ENCODE peak calls at places on chromosomes 13 and 19, in four cellular contexts. One of them, this sample, is unnamed.
A peak's percentile ranks its signal among the peaks of the same experiment; 100 is the strongest.

GRCh38 chr19:38079926-38080380 is 144.1 kb downstream of the DPF1 start:
- DNase-seq in endothelial cell of umbilical vein: peak; percentile 81
- DNase-seq in right atrium auricular region: no peak
- DNase-seq in tibial artery: no peak
- DNase-seq in this sample: peak; percentile 77

GRCh38 chr19:10018219-10018618 is 4.9 kb downstream of the RDH8 start:
- DNase-seq in endothelial cell of umbilical vein: no peak
- DNase-seq in right atrium auricular region: no peak
- DNase-seq in tibial artery: no peak
- DNase-seq in this sample: no peak

GRCh38 chr13:43433691-43434121 is 353.1 kb downstream of the ENOX1 start:
- DNase-seq in endothelial cell of umbilical vein: no peak
- DNase-seq in right atrium auricular region: no peak
- DNase-seq in tibial artery: no peak
- DNase-seq in this sample: no peak

GRCh38 chr19:41944336-41944735 is 14.8 kb downstream of the RABAC1 start:
- DNase-seq in endothelial cell of umbilical vein: no peak
- DNase-seq in right atrium auricular region: no peak
- DNase-seq in tibial artery: no peak
- DNase-seq in this sample: no peak

GRCh38 chr19:29105629-29106352 is 107.2 kb downstream of the UQCRFS1 start:
- DNase-seq in endothelial cell of umbilical vein: no peak
- DNase-seq in right atrium auricular region: no peak
- DNase-seq in tibial artery: no peak
- DNase-seq in this sample: no peak

GRCh38 chr19:41997121-41997850 is 3.3 kb upstream of the ATP1A3 start:
- DNase-seq in endothelial cell of umbilical vein: no peak
- DNase-seq in right atrium auricular region: no peak
- DNase-seq in tibial artery: no peak
- DNase-seq in this sample: no peak

GRCh38 chr13:57588639-57589038 is 42.9 kb upstream of the PCDH17 start:
- DNase-seq in endothelial cell of umbilical vein: no peak
- DNase-seq in right atrium auricular region: no peak
- DNase-seq in tibial artery: no peak
- DNase-seq in this sample: no peak

GRCh38 chr13:28636078-28636477 is 22.9 kb upstream of the POMP start:
- DNase-seq in endothelial cell of umbilical vein: no peak
- DNase-seq in right atrium auricular region: no peak
- DNase-seq in tibial artery: no peak
- DNase-seq in this sample: no peak

GRCh38 chr13:74586839-74587238 is 452.6 kb upstream of the KLF12 start:
- DNase-seq in endothelial cell of umbilical vein: no peak
- DNase-seq in right atrium auricular region: no peak
- DNase-seq in tibial artery: no peak
- DNase-seq in this sample: no peak

GRCh38 chr19:46887240-46887782 is 26.5 kb downstream of the ARHGAP35 start:
- DNase-seq in endothelial cell of umbilical vein: no peak
- DNase-seq in right atrium auricular region: no peak
- DNase-seq in tibial artery: no peak
- DNase-seq in this sample: no peak

GRCh38 chr13:93226623-93227279 is at the start of gene GPC6:
- DNase-seq in endothelial cell of umbilical vein: no peak
- DNase-seq in right atrium auricular region: no peak
- DNase-seq in tibial artery: no peak
- DNase-seq in this sample: no peak

GRCh38 chr13:50119593-50119992 is 104.3 kb downstream of the KCNRG start:
- DNase-seq in endothelial cell of umbilical vein: peak; percentile 23
- DNase-seq in right atrium auricular region: no peak
- DNase-seq in tibial artery: no peak
- DNase-seq in this sample: no peak

GRCh38 chr13:31310781-31311180 is 111.0 kb downstream of the B3GLCT start:
- DNase-seq in endothelial cell of umbilical vein: peak; percentile 13
- DNase-seq in right atrium auricular region: no peak
- DNase-seq in tibial artery: no peak
- DNase-seq in this sample: no peak

GRCh38 chr13:40776681-40777165 is 5.7 kb upstream of the MRPS31 start:
- DNase-seq in endothelial cell of umbilical vein: peak; percentile 18
- DNase-seq in right atrium auricular region: no peak
- DNase-seq in tibial artery: no peak
- DNase-seq in this sample: no peak

GRCh38 chr13:80251403-80251802 is 89.5 kb downstream of the SPRY2 start:
- DNase-seq in endothelial cell of umbilical vein: no peak
- DNase-seq in right atrium auricular region: no peak
- DNase-seq in tibial artery: no peak
- DNase-seq in this sample: no peak

GRCh38 chr13:30169442-30169841 is 137.9 kb downstream of the KATNAL1 start:
- DNase-seq in endothelial cell of umbilical vein: no peak
- DNase-seq in right atrium auricular region: no peak
- DNase-seq in tibial artery: no peak
- DNase-seq in this sample: no peak

GRCh38 chr19:16260794-16261161 is 63.1 kb downstream of the AP1M1 start:
- DNase-seq in endothelial cell of umbilical vein: no peak
- DNase-seq in right atrium auricular region: no peak
- DNase-seq in tibial artery: no peak
- DNase-seq in this sample: no peak

GRCh38 chr13:71030789-71031188 is 836.2 kb downstream of the DACH1 start:
- DNase-seq in endothelial cell of umbilical vein: no peak
- DNase-seq in right atrium auricular region: no peak
- DNase-seq in tibial artery: no peak
- DNase-seq in this sample: no peak

GRCh38 chr13:79353698-79354097 is 52.4 kb downstream of the RBM26 start:
- DNase-seq in endothelial cell of umbilical vein: peak; percentile 78
- DNase-seq in right atrium auricular region: no peak
- DNase-seq in tibial artery: no peak
- DNase-seq in this sample: no peak

GRCh38 chr19:40389404-40390083 is 437 bp downstream of the HIPK4 start:
- DNase-seq in endothelial cell of umbilical vein: no peak
- DNase-seq in right atrium auricular region: no peak
- DNase-seq in tibial artery: no peak
- DNase-seq in this sample: no peak

GRCh38 chr19:40601061-40601973 is at the start of gene LTBP4:
- DNase-seq in endothelial cell of umbilical vein: no peak
- DNase-seq in right atrium auricular region: no peak
- DNase-seq in tibial artery: peak; percentile 56
- DNase-seq in this sample: no peak

GRCh38 chr13:50646070-50646469 is 197.4 kb downstream of the DLEU7 start:
- DNase-seq in endothelial cell of umbilical vein: no peak
- DNase-seq in right atrium auricular region: no peak
- DNase-seq in tibial artery: no peak
- DNase-seq in this sample: peak; percentile 34

GRCh38 chr13:43815204-43815603 is 28.4 kb upstream of the ENOX1 start:
- DNase-seq in endothelial cell of umbilical vein: peak; percentile 74
- DNase-seq in right atrium auricular region: no peak
- DNase-seq in tibial artery: no peak
- DNase-seq in this sample: no peak

GRCh38 chr19:4518345-4519171 is at the start of gene PLIN4:
- DNase-seq in endothelial cell of umbilical vein: no peak
- DNase-seq in right atrium auricular region: peak; percentile 73
- DNase-seq in tibial artery: no peak
- DNase-seq in this sample: no peak

GRCh38 chr13:39612023-39612637 is 9.1 kb upstream of the LHFPL6 start:
- DNase-seq in endothelial cell of umbilical vein: peak; percentile 73
- DNase-seq in right atrium auricular region: peak; percentile 83
- DNase-seq in tibial artery: peak; percentile 85
- DNase-seq in this sample: no peak

GRCh38 chr19:17103177-17103576 is 27.6 kb downstream of the MYO9B start:
- DNase-seq in endothelial cell of umbilical vein: peak; percentile 42
- DNase-seq in right atrium auricular region: no peak
- DNase-seq in tibial artery: no peak
- DNase-seq in this sample: no peak

GRCh38 chr13:21242236-21242635 is 65.8 kb downstream of the MRPL57 start:
- DNase-seq in endothelial cell of umbilical vein: no peak
- DNase-seq in right atrium auricular region: no peak
- DNase-seq in tibial artery: no peak
- DNase-seq in this sample: peak; percentile 78

GRCh38 chr13:94617389-94618000 is 15.8 kb downstream of the GPR180 start:
- DNase-seq in endothelial cell of umbilical vein: peak; percentile 46
- DNase-seq in right atrium auricular region: no peak
- DNase-seq in tibial artery: no peak
- DNase-seq in this sample: no peak

GRCh38 chr19:28985201-28985600 is 227.8 kb downstream of the UQCRFS1 start:
- DNase-seq in endothelial cell of umbilical vein: no peak
- DNase-seq in right atrium auricular region: no peak
- DNase-seq in tibial artery: no peak
- DNase-seq in this sample: no peak

GRCh38 chr19:55712804-55713631 is 25.2 kb downstream of the NLRP9 start:
- DNase-seq in endothelial cell of umbilical vein: no peak
- DNase-seq in right atrium auricular region: no peak
- DNase-seq in tibial artery: no peak
- DNase-seq in this sample: no peak

GRCh38 chr13:101026328-101026727 is 351.7 kb upstream of the TMTC4 start:
- DNase-seq in endothelial cell of umbilical vein: no peak
- DNase-seq in right atrium auricular region: no peak
- DNase-seq in tibial artery: no peak
- DNase-seq in this sample: no peak

GRCh38 chr13:77506874-77507273 is 28.6 kb upstream of the SCEL start:
- DNase-seq in endothelial cell of umbilical vein: peak; percentile 58
- DNase-seq in right atrium auricular region: no peak
- DNase-seq in tibial artery: no peak
- DNase-seq in this sample: no peak

GRCh38 chr13:104460553-104460952 is 1394.3 kb upstream of the SLC10A2 start:
- DNase-seq in endothelial cell of umbilical vein: peak; percentile 20
- DNase-seq in right atrium auricular region: no peak
- DNase-seq in tibial artery: no peak
- DNase-seq in this sample: no peak

GRCh38 chr19:6041991-6042421 is 64.1 kb upstream of the RANBP3 start:
- DNase-seq in endothelial cell of umbilical vein: no peak
- DNase-seq in right atrium auricular region: peak; percentile 42
- DNase-seq in tibial artery: no peak
- DNase-seq in this sample: peak; percentile 53
- H3K27ac ChIP-seq in endothelial cell of umbilical vein: no peak overlapping the region
- H3K27ac ChIP-seq in right atrium auricular region: no peak overlapping the region
- H3K27ac ChIP-seq in tibial artery: no peak overlapping the region
- H3K27ac ChIP-seq in this sample: no peak overlapping the region

GRCh38 chr19:33699754-33700407 is 78.1 kb downstream of the CHST8 start:
- DNase-seq in endothelial cell of umbilical vein: no peak
- DNase-seq in right atrium auricular region: no peak
- DNase-seq in tibial artery: no peak
- DNase-seq in this sample: no peak
- H3K27ac ChIP-seq in endothelial cell of umbilical vein: no peak overlapping the region
- H3K27ac ChIP-seq in right atrium auricular region: no peak overlapping the region
- H3K27ac ChIP-seq in tibial artery: no peak overlapping the region
- H3K27ac ChIP-seq in this sample: no peak overlapping the region

GRCh38 chr19:1836458-1837221 is 11.6 kb downstream of the REXO1 start:
- DNase-seq in endothelial cell of umbilical vein: no peak
- DNase-seq in right atrium auricular region: no peak
- DNase-seq in tibial artery: no peak
- DNase-seq in this sample: no peak
- H3K27ac ChIP-seq in endothelial cell of umbilical vein: no peak overlapping the region
- H3K27ac ChIP-seq in right atrium auricular region: no peak overlapping the region
- H3K27ac ChIP-seq in tibial artery: no peak overlapping the region
- H3K27ac ChIP-seq in this sample: no peak overlapping the region

DNA sequence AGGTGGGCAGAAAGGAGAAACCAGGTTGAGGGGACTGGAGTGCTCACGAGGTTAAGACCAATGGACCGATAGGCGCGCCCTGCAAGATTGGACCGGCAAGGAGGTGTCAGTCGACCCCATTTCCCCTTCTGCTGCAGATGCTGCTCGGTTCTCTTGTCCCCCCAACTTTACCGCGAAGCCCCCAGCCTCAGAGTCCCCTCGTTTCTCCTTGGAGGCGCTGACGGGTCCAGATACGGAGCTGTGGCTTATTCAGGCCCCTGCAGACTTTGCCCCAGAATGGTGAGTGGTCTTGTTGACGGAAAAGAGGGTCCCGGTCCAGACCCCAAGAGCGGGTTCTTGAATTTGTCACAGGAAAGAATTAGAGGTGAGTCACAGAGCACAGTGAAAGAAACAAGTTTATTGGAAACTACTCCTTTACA is 522 bp downstream of the POLR1G start:
- DNase-seq in endothelial cell of umbilical vein: no peak
- DNase-seq in right atrium auricular region: no peak
- DNase-seq in tibial artery: no peak
- DNase-seq in this sample: no peak
- H3K27ac ChIP-seq in endothelial cell of umbilical vein: peak overlapping the region; percentile 88
- H3K27ac ChIP-seq in right atrium auricular region: peak overlapping the region; percentile 99
- H3K27ac ChIP-seq in tibial artery: peak overlapping the region; percentile 89
- H3K27ac ChIP-seq in this sample: peak overlapping the region; percentile 92

GRCh38 chr13:84136582-84136981 is 254.3 kb upstream of the SLITRK1 start:
- DNase-seq in endothelial cell of umbilical vein: no peak
- DNase-seq in right atrium auricular region: no peak
- DNase-seq in tibial artery: no peak
- DNase-seq in this sample: no peak

GRCh38 chr13:84132491-84132890 is 250.2 kb upstream of the SLITRK1 start:
- DNase-seq in endothelial cell of umbilical vein: no peak
- DNase-seq in right atrium auricular region: no peak
- DNase-seq in tibial artery: no peak
- DNase-seq in this sample: no peak

GRCh38 chr13:84139561-84140158 is 257.4 kb upstream of the SLITRK1 start:
- DNase-seq in endothelial cell of umbilical vein: no peak
- DNase-seq in right atrium auricular region: no peak
- DNase-seq in tibial artery: no peak
- DNase-seq in this sample: no peak

DNA sequence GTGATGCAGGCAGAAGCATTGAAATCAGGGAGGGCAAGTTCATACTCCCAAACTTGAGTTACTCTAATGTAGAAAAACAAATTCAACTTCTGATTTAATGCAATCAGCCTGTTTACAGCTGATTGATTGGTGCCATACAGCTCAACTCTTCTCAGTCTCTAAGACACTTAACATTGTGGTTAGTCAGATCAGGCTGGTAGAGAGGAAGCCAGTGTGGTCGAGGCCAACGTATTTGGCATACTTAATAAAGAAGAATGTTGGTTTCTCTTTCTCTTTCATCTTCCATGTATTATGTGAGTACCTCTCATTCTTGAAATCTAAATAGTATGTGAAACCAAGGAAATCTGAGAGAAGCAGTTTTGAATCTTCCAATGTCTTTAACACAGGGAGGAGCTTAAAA is 255.0 kb upstream of the SLITRK1 start:
- DNase-seq in endothelial cell of umbilical vein: no peak
- DNase-seq in right atrium auricular region: no peak
- DNase-seq in tibial artery: no peak
- DNase-seq in this sample: no peak
- H3K27ac ChIP-seq in endothelial cell of umbilical vein: no peak overlapping the region
- H3K27ac ChIP-seq in right atrium auricular region: no peak overlapping the region
- H3K27ac ChIP-seq in tibial artery: no peak overlapping the region
- H3K27ac ChIP-seq in this sample: no peak overlapping the region